ENCODE peak calls at places on chromosomes 6 and 20, in six cellular contexts. B is adrenal gland, V is AG09319, Q is fibroblast of mammary gland, A is natural killer cell, M is uterus. K is an unnamed sample.

GRCh38 chr6:91659881-91660280 is 1073.0 kb upstream of the MAP3K7 start:
- DNase-seq in B (no peak), V (no peak), Q (no peak), A (no peak), M (no peak), K (no peak)

GRCh38 chr6:169445227-169445626 is 191.6 kb upstream of the THBS2 start:
- DNase-seq in B (no peak), V (no peak), Q (no peak), A (no peak), M (no peak), K (no peak)

GRCh38 chr20:699811-700338 is 24.3 kb upstream of the SCRT2 start:
- DNase-seq in B (peak; percentile 53), V (no peak), Q (no peak), A (no peak), M (no peak), K (no peak)

GRCh38 chr20:774016-774679 is 5.8 kb upstream of the SLC52A3 start:
- DNase-seq in B (no peak), V (no peak), Q (no peak), A (no peak), M (no peak), K (no peak)

GRCh38 chr6:87482382-87482781 is 9.6 kb downstream of the SLC35A1 start:
- DNase-seq in B (no peak), V (no peak), Q (no peak), A (no peak), M (no peak), K (no peak)

GRCh38 chr6:163281661-163282060 is 132.9 kb upstream of the QKI start:
- DNase-seq in B (no peak), V (no peak), Q (no peak), A (no peak), M (no peak), K (no peak)

GRCh38 chr20:32235331-32236047 is 27.8 kb downstream of the POFUT1 start:
- DNase-seq in B (no peak), V (no peak), Q (no peak), A (no peak), M (no peak), K (no peak)

GRCh38 chr6:143802833-143803565 is 40.1 kb upstream of the LTV1 start:
- DNase-seq in B (no peak), V (no peak), Q (peak; percentile 75), A (no peak), M (no peak), K (no peak)

GRCh38 chr20:14355791-14356190 is 18.4 kb upstream of the FLRT3 start:
- DNase-seq in B (no peak), V (no peak), Q (no peak), A (no peak), M (no peak), K (no peak)

GRCh38 chr6:53461682-53462081 is 83.2 kb downstream of the GCLC start:
- DNase-seq in B (no peak), V (no peak), Q (no peak), A (no peak), M (no peak), K (no peak)

GRCh38 chr6:1838604-1839003 is 228.9 kb downstream of the FOXC1 start:
- DNase-seq in B (no peak), V (no peak), Q (peak; percentile 16), A (no peak), M (no peak), K (no peak)

GRCh38 chr20:33929917-33930316 is 63.8 kb upstream of the RALY start:
- DNase-seq in B (no peak), V (no peak), Q (no peak), A (no peak), M (no peak), K (no peak)

GRCh38 chr6:26088344-26088743 is 1.1 kb downstream of the HFE start:
- DNase-seq in B (no peak), V (no peak), Q (peak; percentile 28), A (no peak), M (peak; percentile 28), K (no peak)

GRCh38 chr6:26092443-26092842 is 5.2 kb downstream of the HFE start:
- DNase-seq in B (no peak), V (no peak), Q (no peak), A (no peak), M (no peak), K (no peak)

GRCh38 chr6:26086214-26086613 is 1.0 kb upstream of the HFE start:
- DNase-seq in B (no peak), V (no peak), Q (no peak), A (no peak), M (no peak), K (no peak)

GRCh38 chr6:26089272-26089671 is 2.0 kb downstream of the HFE start:
- DNase-seq in B (no peak), V (no peak), Q (no peak), A (no peak), M (peak; percentile 54), K (no peak)

GRCh38 chr6:26087284-26088115 is at the start of gene HFE:
- DNase-seq in B (peak; percentile 69), V (no peak), Q (peak; percentile 65), A (no peak), M (peak; percentile 68), K (peak; percentile 55)
- TF ChIP-seq CTCF in B (no peak), V (peak; percentile 0), Q (no peak), A (no peak), M (peak; percentile 39), K (no peak)

GRCh38 chr6:84752118-84752850 is 12.1 kb downstream of the TBX18 start:
- DNase-seq in B (no peak), V (no peak), Q (peak; percentile 63), A (no peak), M (no peak), K (no peak)
- TF ChIP-seq CTCF in B (no peak), V (no peak), Q (peak; percentile 27), A (no peak), M (no peak), K (no peak)

GRCh38 chr6:26544473-26544872 is 6.3 kb downstream of the HMGN4 start:
- DNase-seq in B (no peak), V (no peak), Q (no peak), A (no peak), M (no peak), K (no peak)

GRCh38 chr6:26538936-26539615 is 910 bp downstream of the HMGN4 start:
- DNase-seq in B (no peak), V (no peak), Q (no peak), A (no peak), M (no peak), K (no peak)

GRCh38 chr6:26545617-26546016 is 7.5 kb downstream of the HMGN4 start:
- DNase-seq in B (no peak), V (no peak), Q (no peak), A (no peak), M (no peak), K (peak; percentile 54)

GRCh38 chr6:26538572-26538902 is 371 bp downstream of the HMGN4 start:
- DNase-seq in B (no peak), V (no peak), Q (no peak), A (no peak), M (no peak), K (no peak)

GRCh38 chr6:26543953-26544352 is 5.8 kb downstream of the HMGN4 start:
- DNase-seq in B (no peak), V (no peak), Q (peak; percentile 46), A (no peak), M (no peak), K (no peak)
- TF ChIP-seq CTCF in B (no peak), V (peak; percentile 15), Q (peak; percentile 46), A (peak; percentile 55), M (no peak), K (peak; percentile 66)

GRCh38 chr6:89615882-89616281 is 22.7 kb downstream of the LYRM2 start:
- DNase-seq in B (no peak), V (no peak), Q (no peak), A (no peak), M (no peak), K (no peak)

GRCh38 chr6:89613790-89614189 is 24.8 kb downstream of the LYRM2 start:
- DNase-seq in B (no peak), V (no peak), Q (no peak), A (no peak), M (no peak), K (no peak)

GRCh38 chr6:89611666-89612065 is 26.9 kb downstream of the LYRM2 start:
- DNase-seq in B (no peak), V (no peak), Q (peak; percentile 29), A (no peak), M (no peak), K (no peak)

GRCh38 chr6:89610149-89610642 is 28.4 kb downstream of the LYRM2 start:
- DNase-seq in B (peak; percentile 57), V (no peak), Q (peak; percentile 32), A (peak; percentile 73), M (peak; percentile 53), K (peak; percentile 59)

DNA sequence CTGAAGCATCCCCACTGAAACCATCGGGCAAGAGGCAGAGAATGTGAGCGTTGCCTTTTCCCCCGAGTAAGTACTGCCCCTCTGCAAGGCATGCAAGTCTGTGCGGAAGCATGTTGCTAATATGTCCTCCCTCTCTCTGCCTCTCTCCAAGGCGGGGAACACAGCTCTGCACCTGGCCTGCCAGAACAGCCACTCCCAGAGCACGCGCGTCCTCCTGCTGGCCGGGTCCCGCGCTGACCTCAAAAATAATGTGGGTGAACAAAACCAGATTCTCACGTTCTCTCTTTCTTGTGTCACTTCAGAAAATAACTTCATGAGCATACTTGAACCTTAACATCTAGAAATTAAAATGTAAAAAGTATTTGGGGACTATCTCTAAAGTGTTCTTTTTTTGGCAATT is 26.4 kb downstream of the LYRM2 start:
- DNase-seq in B (no peak), V (no peak), Q (no peak), A (no peak), M (no peak), K (no peak)
- TF ChIP-seq CTCF in B (no peak), V (no peak), Q (no peak), A (no peak), M (no peak), K (no peak)